ENCODE peak calls at places on chromosomes 5 and 9, in five cellular contexts. Y, V, R, P and U are unnamed samples.

GRCh38 chr5:147642666-147643065 is 132.8 kb upstream of the DPYSL3 start:
- ATAC-seq in Y (no peak), V (no peak), R (no peak), P (no peak), U (no peak)

GRCh38 chr5:66912787-66913186 is 283.8 kb downstream of the CD180 start:
- ATAC-seq in Y (no peak), V (no peak), R (no peak), P (no peak), U (no peak)

GRCh38 chr5:161700065-161700464 is 14.5 kb downstream of the GABRA6 start:
- ATAC-seq in Y (no peak), V (no peak), R (no peak), P (no peak), U (no peak)

GRCh38 chr9:34463901-34464232 is 5.3 kb downstream of the DNAI1 start:
- ATAC-seq in Y (no peak), V (no peak), R (no peak), P (no peak), U (no peak)

GRCh38 chr9:87324613-87325194 is 173.0 kb upstream of the DAPK1 start:
- ATAC-seq in Y (peak), V (peak), R (no peak), P (no peak), U (peak)

GRCh38 chr9:20729545-20729944 is 45.5 kb downstream of the FOCAD start:
- ATAC-seq in Y (no peak), V (no peak), R (no peak), P (no peak), U (no peak)

GRCh38 chr5:130116431-130116830 is 212.2 kb downstream of the CHSY3 start:
- ATAC-seq in Y (peak), V (no peak), R (no peak), P (no peak), U (no peak)

GRCh38 chr9:25990376-25990775 is 312.1 kb upstream of the TUSC1 start:
- ATAC-seq in Y (no peak), V (no peak), R (no peak), P (no peak), U (no peak)

GRCh38 chr9:121625590-121625989 is 25.8 kb upstream of the DAB2IP start:
- ATAC-seq in Y (no peak), V (no peak), R (no peak), P (no peak), U (no peak)

GRCh38 chr5:36301858-36302603 is at the start of gene RANBP3L:
- ATAC-seq in Y (peak), V (peak), R (peak), P (no peak), U (peak)

GRCh38 chr5:8864053-8864452 is 681.8 kb downstream of the SEMA5A start:
- ATAC-seq in Y (no peak), V (no peak), R (no peak), P (no peak), U (no peak)

GRCh38 chr9:121703014-121703734 is 51.7 kb downstream of the DAB2IP start:
- ATAC-seq in Y (no peak), V (no peak), R (no peak), P (no peak), U (no peak)

GRCh38 chr5:167888395-167888794 is 403.1 kb upstream of the WWC1 start:
- ATAC-seq in Y (no peak), V (no peak), R (no peak), P (no peak), U (no peak)

GRCh38 chr9:132840980-132841379 is 37.1 kb downstream of the AK8 start:
- ATAC-seq in Y (peak), V (no peak), R (no peak), P (no peak), U (no peak)

GRCh38 chr5:58013542-58014258 is 446.2 kb downstream of the PLK2 start:
- ATAC-seq in Y (no peak), V (no peak), R (no peak), P (no peak), U (no peak)

GRCh38 chr5:117235814-117236213 is 661.2 kb upstream of the SEMA6A start:
- ATAC-seq in Y (no peak), V (no peak), R (no peak), P (no peak), U (no peak)